ENCODE peak calls at places on chromosomes 11 and 22, in five cellular contexts. T is iPS DF 6.9, L is left ventricle myocardium inferior, P is neuronal stem cell, Y is upper lobe of right lung. G is an unnamed sample. For H3K9me3, the result is how much of the 10 kb centered on the place peaks cover.

GRCh38 chr11:32838505-32839274 is 9.0 kb downstream of the PRRG4 start:
- DNase-seq in T (no peak), L (no peak), P (no peak), Y (no peak), G (no peak)

GRCh38 chr22:29308791-29309262 is 2.4 kb downstream of the GAS2L1 start:
- DNase-seq in T (no peak), L (no peak), P (no peak), Y (no peak), G (no peak)

GRCh38 chr22:41925783-41926460 is 684 bp downstream of the TNFRSF13C start:
- DNase-seq in T (no peak), L (peak), P (no peak), Y (peak), G (peak)

GRCh38 chr11:64230985-64231365 is 627 bp downstream of the DNAJC4 start:
- DNase-seq in T (no peak), L (no peak), P (no peak), Y (no peak), G (no peak)

GRCh38 chr11:10149553-10149952 is 144.5 kb downstream of the SBF2 start:
- DNase-seq in T (no peak), L (no peak), P (no peak), Y (no peak), G (no peak)

GRCh38 chr11:18265949-18266348 is at the start of gene SAA1:
- DNase-seq in T (no peak), L (no peak), P (no peak), Y (no peak), G (no peak)

GRCh38 chr11:19281041-19281440 is 40.3 kb upstream of the E2F8 start:
- DNase-seq in T (no peak), L (no peak), P (no peak), Y (no peak), G (no peak)

GRCh38 chr22:43381693-43382092 is 30.1 kb upstream of the MPPED1 start:
- DNase-seq in T (no peak), L (no peak), P (no peak), Y (no peak), G (no peak)

GRCh38 chr22:27996981-27997380 is 77.9 kb upstream of the PITPNB start:
- DNase-seq in T (no peak), L (peak), P (no peak), Y (peak), G (no peak)

GRCh38 chr11:12280838-12281565 is 96.4 kb upstream of the PARVA start:
- DNase-seq in T (no peak), L (no peak), P (no peak), Y (no peak), G (no peak)

GRCh38 chr22:49243965-49244364 is 583.7 kb downstream of the BRD1 start:
- DNase-seq in T (no peak), L (no peak), P (no peak), Y (peak), G (no peak)

GRCh38 chr22:49242480-49242879 is 585.2 kb downstream of the BRD1 start:
- DNase-seq in T (no peak), L (no peak), P (no peak), Y (no peak), G (no peak)

GRCh38 chr22:49241174-49241851 is 586.4 kb downstream of the BRD1 start:
- DNase-seq in T (no peak), L (no peak), P (no peak), Y (no peak), G (no peak)

GRCh38 chr22:49244466-49245420 is 582.9 kb downstream of the BRD1 start:
- DNase-seq in T (no peak), L (no peak), P (no peak), Y (peak), G (no peak)

DNA sequence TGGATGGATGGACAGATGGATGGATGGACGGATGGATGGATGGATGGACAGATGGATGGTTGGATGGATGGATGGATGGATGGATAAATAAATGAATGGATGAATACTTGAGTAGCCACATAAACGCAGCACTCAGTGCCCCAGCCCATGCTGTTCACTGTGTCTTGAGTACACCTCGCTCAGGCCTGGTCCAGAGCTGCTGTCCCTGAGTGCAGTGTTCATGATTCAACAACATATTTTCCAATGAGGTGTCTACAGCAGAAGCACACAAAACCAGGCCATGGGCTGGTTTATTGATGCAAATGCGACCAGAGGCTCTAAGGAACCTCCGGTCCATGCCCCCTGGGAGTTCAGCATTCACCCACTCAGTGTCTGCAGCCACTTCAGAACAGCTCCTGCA is 584.3 kb downstream of the BRD1 start:
- DNase-seq in T (no peak), L (no peak), P (no peak), Y (peak), G (no peak)
- H3K9me3 ChIP-seq in T (under half), L (under half), P (under half), Y (under half), G (under half)

GRCh38 chr22:48897959-48898358 is 929.7 kb downstream of the BRD1 start:
- DNase-seq in T (no peak), L (no peak), P (no peak), Y (peak), G (no peak)
- H3K9me3 ChIP-seq in T (under half), L (under half), P (under half), Y (under half), G (under half)

GRCh38 chr11:50174189-50174588 is 141.5 kb downstream of the OR4C45 start:
- DNase-seq in T (no peak), L (no peak), P (no peak), Y (no peak), G (no peak)
- H3K9me3 ChIP-seq in T (under half), L (under half), P (under half), Y (under half), G (under half)

GRCh38 chr22:48779211-48779643 is 1048.4 kb downstream of the BRD1 start:
- DNase-seq in T (no peak), L (no peak), P (no peak), Y (no peak), G (no peak)
- H3K9me3 ChIP-seq in T (under half), L (under half), P (under half), Y (under half), G (under half)

GRCh38 chr22:36376265-36376664 is 11.5 kb downstream of the MYH9 start:
- DNase-seq in T (no peak), L (no peak), P (no peak), Y (no peak), G (no peak)

GRCh38 chr22:36374603-36375024 is 13.2 kb downstream of the MYH9 start:
- DNase-seq in T (no peak), L (no peak), P (no peak), Y (no peak), G (no peak)

GRCh38 chr22:36377022-36377631 is 10.6 kb downstream of the MYH9 start:
- DNase-seq in T (no peak), L (no peak), P (no peak), Y (no peak), G (peak)

GRCh38 chr22:36373258-36373579 is 14.5 kb downstream of the MYH9 start:
- DNase-seq in T (no peak), L (peak), P (no peak), Y (peak), G (no peak)

GRCh38 chr22:36375071-36375980 is 12.4 kb downstream of the MYH9 start:
- DNase-seq in T (no peak), L (no peak), P (no peak), Y (peak), G (no peak)
- H3K9me3 ChIP-seq in T (under half), L (under half), P (under half), Y (under half), G (under half)